ENCODE peak calls at places on chromosome 1, in eight cellular contexts. F is astrocyte of the spinal cord; E is IMR-90; Q is adipocyte; X is activated CD4-positive, alpha-beta T cell treated with anti-CD3 and anti-CD28 coated beads, Interleukin-2, amount 50 U/mL, for 24 hours; J is T-helper 9 cell; W is activated CD8-positive, alpha-beta memory T cell treated with anti-CD3 and anti-CD28 coated beads for 4 hours; Y is stromal cell of bone marrow. M is an unnamed sample.

GRCh38 chr1:22288593-22289241 is 145.8 kb upstream of the WNT4 start:
- DNase-seq in F (no peak), E (no peak), Q (no peak), X (no peak), J (no peak), W (no peak), Y (no peak), M (no peak)

GRCh38 chr1:224747578-224747977 is 131.5 kb downstream of the CNIH3 start:
- DNase-seq in F (peak), E (peak), Q (no peak), X (no peak), J (no peak), W (no peak), Y (no peak), M (no peak)

GRCh38 chr1:188433428-188433827 is 1604.7 kb downstream of the PLA2G4A start:
- DNase-seq in F (peak), E (peak), Q (peak), X (no peak), J (no peak), W (no peak), Y (no peak), M (no peak)

GRCh38 chr1:165871311-165872067 is 44.1 kb downstream of the UCK2 start:
- DNase-seq in F (peak), E (peak), Q (no peak), X (no peak), J (peak), W (peak), Y (peak), M (no peak)

GRCh38 chr1:8646189-8646588 is 171.3 kb downstream of the RERE start:
- DNase-seq in F (no peak), E (no peak), Q (no peak), X (no peak), J (no peak), W (no peak), Y (no peak), M (no peak)

GRCh38 chr1:46418976-46419375 is 24.9 kb downstream of the FAAH start:
- DNase-seq in F (no peak), E (no peak), Q (no peak), X (no peak), J (no peak), W (no peak), Y (no peak), M (no peak)

GRCh38 chr1:159941139-159941866 is 4.1 kb downstream of the IGSF9 start:
- DNase-seq in F (no peak), E (no peak), Q (no peak), X (no peak), J (no peak), W (no peak), Y (no peak), M (no peak)

GRCh38 chr1:156064615-156065014 is 3.7 kb downstream of the RAB25 start:
- DNase-seq in F (no peak), E (no peak), Q (no peak), X (no peak), J (no peak), W (no peak), Y (no peak), M (no peak)

GRCh38 chr1:84997667-84998600 is 1.0 kb upstream of the MCOLN2 start:
- DNase-seq in F (peak), E (peak), Q (peak), X (no peak), J (peak), W (no peak), Y (no peak), M (no peak)

GRCh38 chr1:184228558-184228957 is 158.3 kb upstream of the C1orf21 start:
- DNase-seq in F (no peak), E (peak), Q (no peak), X (no peak), J (no peak), W (no peak), Y (no peak), M (no peak)

GRCh38 chr1:78035121-78035520 is 10.6 kb upstream of the GIPC2 start:
- DNase-seq in F (no peak), E (peak), Q (no peak), X (no peak), J (no peak), W (no peak), Y (peak), M (no peak)

GRCh38 chr1:111592389-111593361 is 26.9 kb upstream of the RAP1A start:
- DNase-seq in F (peak), E (peak), Q (peak), X (peak), J (peak), W (peak), Y (peak), M (no peak)

GRCh38 chr1:1123581-1124507 is 8.0 kb upstream of the C1orf159 start:
- DNase-seq in F (no peak), E (peak), Q (no peak), X (no peak), J (no peak), W (no peak), Y (no peak), M (no peak)

GRCh38 chr1:155834296-155834926 is 22.6 kb downstream of the GON4L start:
- DNase-seq in F (peak), E (peak), Q (peak), X (no peak), J (no peak), W (no peak), Y (peak), M (no peak)

GRCh38 chr1:57423135-57424131 is at the start of gene DAB1:
- DNase-seq in F (no peak), E (peak), Q (peak), X (no peak), J (no peak), W (no peak), Y (no peak), M (peak)

GRCh38 chr1:6459850-6460265 is 6.1 kb downstream of the TNFRSF25 start:
- DNase-seq in F (no peak), E (no peak), Q (no peak), X (no peak), J (peak), W (no peak), Y (no peak), M (no peak)

GRCh38 chr1:2463396-2463795 is 12.7 kb upstream of the PLCH2 start:
- DNase-seq in F (peak), E (peak), Q (no peak), X (no peak), J (no peak), W (no peak), Y (no peak), M (no peak)

GRCh38 chr1:70247768-70248167 is 26.6 kb downstream of the SRSF11 start:
- DNase-seq in F (no peak), E (no peak), Q (no peak), X (no peak), J (no peak), W (no peak), Y (no peak), M (no peak)

GRCh38 chr1:109668123-109668800 is 405 bp downstream of the GSTM2 start:
- DNase-seq in F (no peak), E (peak), Q (no peak), X (no peak), J (no peak), W (no peak), Y (no peak), M (no peak)

GRCh38 chr1:155485222-155485621 is 77.4 kb downstream of the ASH1L start:
- DNase-seq in F (no peak), E (no peak), Q (no peak), X (no peak), J (no peak), W (no peak), Y (no peak), M (no peak)

GRCh38 chr1:231099311-231099710 is 59.3 kb upstream of the FAM89A start:
- DNase-seq in F (no peak), E (no peak), Q (no peak), X (no peak), J (no peak), W (no peak), Y (no peak), M (no peak)

GRCh38 chr1:22673486-22674409 is 20.7 kb downstream of the C1QB start:
- DNase-seq in F (peak), E (peak), Q (peak), X (no peak), J (no peak), W (no peak), Y (peak), M (no peak)

GRCh38 chr1:202162418-202163280 is 2.2 kb upstream of the PTPN7 start:
- DNase-seq in F (no peak), E (no peak), Q (no peak), X (no peak), J (no peak), W (no peak), Y (no peak), M (no peak)

GRCh38 chr1:237864338-237865244 is 26.1 kb downstream of the ZP4 start:
- DNase-seq in F (peak), E (no peak), Q (peak), X (no peak), J (no peak), W (no peak), Y (peak), M (peak)

GRCh38 chr1:175472464-175472863 is 270.9 kb downstream of the TNR start:
- DNase-seq in F (no peak), E (no peak), Q (no peak), X (no peak), J (no peak), W (no peak), Y (no peak), M (no peak)

GRCh38 chr1:218878369-218878768 is 295.3 kb upstream of the LYPLAL1 start:
- DNase-seq in F (peak), E (peak), Q (peak), X (no peak), J (no peak), W (no peak), Y (peak), M (no peak)

GRCh38 chr1:223870617-223871574 is 25.1 kb upstream of the TP53BP2 start:
- DNase-seq in F (no peak), E (no peak), Q (peak), X (no peak), J (no peak), W (no peak), Y (no peak), M (no peak)

GRCh38 chr1:226814751-226815496 is 55.5 kb upstream of the PSEN2 start:
- DNase-seq in F (peak), E (peak), Q (peak), X (no peak), J (no peak), W (no peak), Y (peak), M (no peak)

M was measured in H1.